ENCODE peak calls at places on chromosomes 5 and 9, in eight cellular contexts. G, L, R, P, Z, C, V and O are unnamed samples. For H3K9me3, the result is how much of the 10 kb centered on the place peaks cover.

GRCh38 chr9:69122391-69123141 is 51.5 kb upstream of the TJP2 start:
- DNase-seq in Z (peak), R (peak), V (peak), L (no peak), C (no peak), P (no peak), G (no peak), O (no peak)

GRCh38 chr9:73149371-73150067 is 2.1 kb upstream of the ANXA1 start:
- DNase-seq in L (no peak), P (no peak), V (peak), G (peak), C (no peak), R (no peak), Z (no peak), O (no peak)

GRCh38 chr9:93648181-93648580 is 71.8 kb downstream of the PHF2 start:
- DNase-seq in L (no peak), V (no peak), P (peak), R (no peak), Z (no peak), G (no peak), C (no peak), O (no peak)

GRCh38 chr5:142609142-142609541 is 76.7 kb downstream of the FGF1 start:
- DNase-seq in R (no peak), L (no peak), P (no peak), V (no peak), C (no peak), Z (no peak), G (no peak), O (no peak)

GRCh38 chr9:5897851-5898250 is 7.2 kb downstream of the MLANA start:
- DNase-seq in R (no peak), P (no peak), V (no peak), G (no peak), L (no peak), Z (no peak), C (no peak), O (no peak)

GRCh38 chr9:95947118-95947517 is 71.6 kb downstream of the ERCC6L2 start:
- DNase-seq in V (no peak), C (no peak), L (no peak), R (no peak), G (no peak), Z (no peak), P (no peak), O (no peak)

GRCh38 chr5:88833371-88834107 is 49.4 kb downstream of the MEF2C start:
- DNase-seq in R (no peak), P (no peak), V (no peak), L (peak), G (peak), Z (no peak), C (no peak), O (no peak)

GRCh38 chr9:28073278-28073677 is 500.0 kb upstream of the C9orf72 start:
- DNase-seq in P (no peak), G (no peak), R (peak), V (no peak), Z (peak), C (no peak), L (no peak), O (no peak)

GRCh38 chr5:107217721-107218130 is 453.0 kb downstream of the EFNA5 start:
- DNase-seq in C (peak), L (peak), P (peak), G (no peak), V (peak), R (no peak), Z (no peak), O (no peak)

GRCh38 chr5:371811-372555 is 50.5 kb downstream of the AHRR start:
- DNase-seq in C (peak), V (no peak), G (no peak), L (no peak), Z (peak), R (no peak), P (no peak), O (no peak)

GRCh38 chr5:147621016-147621415 is 111.1 kb upstream of the DPYSL3 start:
- DNase-seq in P (no peak), V (peak), Z (no peak), G (no peak), L (no peak), R (no peak), C (no peak), O (no peak)

GRCh38 chr5:2756211-2756746 is 4.8 kb upstream of the IRX2 start:
- DNase-seq in L (no peak), P (no peak), Z (no peak), V (no peak), C (no peak), G (no peak), R (no peak), O (no peak)
- H3K9me3 ChIP-seq in L (under half), P (under half), Z (under half), V (under half), C (under half), G (under half), R (under half), O (under half)

DNA sequence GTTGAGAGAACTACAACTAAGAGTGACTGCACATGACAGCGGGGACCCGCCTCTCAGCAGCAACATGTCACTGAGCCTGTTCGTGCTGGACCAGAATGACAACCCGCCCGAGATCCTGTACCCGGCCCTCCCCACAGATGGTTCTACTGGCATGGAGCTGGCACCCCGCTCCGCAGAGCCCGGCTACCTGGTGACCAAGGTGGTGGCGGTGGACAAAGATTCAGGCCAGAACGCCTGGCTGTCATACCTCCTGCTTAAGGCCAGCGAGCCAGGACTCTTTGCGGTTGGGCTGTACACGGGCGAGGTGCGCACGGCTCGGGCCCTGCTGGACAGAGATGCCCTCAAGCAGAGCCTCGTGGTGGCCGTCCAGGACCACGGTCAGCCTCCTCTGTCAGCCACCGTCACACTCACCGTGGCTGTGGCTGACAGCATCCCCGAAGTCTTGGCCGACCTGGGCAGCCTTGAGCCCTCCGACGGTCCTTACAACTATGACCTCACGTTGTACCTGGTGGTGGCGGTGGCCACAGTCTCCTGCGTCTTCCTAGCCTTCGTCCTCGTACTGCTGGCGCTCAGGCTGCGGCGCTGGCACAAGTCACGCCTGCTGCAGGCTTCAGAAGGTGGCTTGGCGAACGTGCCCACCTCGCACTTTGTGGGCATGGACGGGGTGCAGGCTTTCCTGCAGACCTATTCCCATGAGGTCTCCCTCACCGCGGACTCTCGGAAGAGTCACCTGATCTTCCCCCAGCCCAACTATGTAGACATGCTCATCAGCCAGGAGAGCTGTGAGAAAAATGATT is 2.1 kb downstream of the PCDHGA7 start:
- DNase-seq in L (no peak), R (no peak), P (no peak), V (no peak), G (no peak), C (peak), Z (no peak), O (no peak)
- H3K9me3 ChIP-seq in L (under half), R (under half), P (under half), V (under half), G (under half), C (under half), Z (under half), O (under half)

DNA sequence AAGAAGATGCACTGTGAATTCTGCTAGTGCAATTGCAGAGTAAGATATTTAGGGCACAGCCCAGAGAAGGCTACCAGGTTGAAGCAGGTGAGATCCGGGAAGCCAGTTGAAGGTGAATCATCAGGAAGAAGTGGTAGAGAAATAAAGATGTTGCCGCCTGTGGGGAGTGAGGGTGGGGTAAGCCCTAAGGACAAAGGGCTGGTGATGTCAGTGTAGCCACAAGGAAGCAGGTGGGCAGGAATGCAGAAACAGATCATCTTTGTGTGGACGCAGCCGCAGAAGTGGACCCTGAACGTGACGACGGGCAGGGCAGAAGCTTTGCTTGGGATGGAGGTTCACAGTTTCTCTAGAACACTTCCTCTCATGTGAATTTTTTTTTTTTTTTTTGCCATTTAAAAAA is 164.2 kb downstream of the ACTL7B start:
- DNase-seq in G (no peak), R (peak), C (no peak), P (no peak), V (peak), L (no peak), Z (peak), O (no peak)
- H3K9me3 ChIP-seq in G (under half), R (under half), C (under half), P (under half), V (under half), L (under half), Z (under half), O (under half)

GRCh38 chr9:111548623-111549022 is 23.6 kb downstream of the ZNF483 start:
- DNase-seq in P (no peak), G (no peak), V (no peak), R (no peak), Z (no peak), C (no peak), L (no peak), O (no peak)

DNA sequence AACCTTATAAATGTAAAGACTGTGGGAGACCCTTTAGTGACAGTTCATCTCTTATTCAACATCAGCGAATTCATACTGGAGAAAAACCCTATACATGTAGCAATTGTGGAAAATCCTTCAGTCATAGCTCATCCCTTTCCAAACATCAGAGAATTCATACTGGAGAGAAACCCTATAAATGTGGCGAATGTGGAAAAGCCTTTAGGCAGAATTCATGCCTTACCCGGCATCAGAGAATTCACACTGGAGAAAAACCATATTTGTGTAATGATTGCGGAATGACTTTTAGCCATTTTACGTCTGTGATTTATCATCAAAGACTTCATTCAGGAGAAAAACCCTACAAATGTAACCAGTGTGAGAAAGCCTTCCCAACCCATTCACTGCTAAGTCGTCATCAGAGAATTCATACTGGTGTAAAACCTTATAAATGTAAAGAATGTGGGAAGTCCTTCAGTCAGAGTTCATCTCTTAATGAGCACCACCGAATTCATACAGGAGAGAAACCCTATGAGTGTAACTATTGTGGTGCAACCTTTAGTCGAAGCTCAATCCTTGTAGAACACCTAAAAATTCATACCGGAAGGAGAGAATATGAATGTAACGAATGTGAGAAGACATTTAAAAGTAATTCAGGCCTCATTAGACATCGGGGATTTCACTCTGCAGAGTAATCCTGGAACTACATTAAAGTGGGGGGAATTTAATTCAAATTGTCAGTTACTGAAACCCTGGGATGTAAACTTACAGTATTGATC is 17.7 kb downstream of the ZNF483 start:
- DNase-seq in Z (no peak), C (no peak), L (no peak), P (no peak), V (no peak), R (no peak), G (no peak), O (no peak)
- H3K9me3 ChIP-seq in Z (under half), C (under half), L (under half), P (half or more), V (half or more), R (half or more), G (under half), O (under half)

GRCh38 chr9:23962101-23962500 is 136.1 kb upstream of the ELAVL2 start:
- DNase-seq in V (no peak), Z (no peak), R (no peak), C (no peak), L (no peak), P (no peak), G (no peak), O (no peak)
- H3K9me3 ChIP-seq in V (under half), Z (under half), R (half or more), C (under half), L (under half), P (under half), G (under half), O (under half)